ENCODE peak calls at places on chromosomes 4 and X, in four cellular contexts. One of them, this sample, is unnamed.

GRCh38 chr4:13088726-13089658 is 395.1 kb downstream of the RAB28 start:
- DNase-seq in IMR-90: no peak
- DNase-seq in gastrocnemius medialis: no peak
- DNase-seq in A673: peak; percentile 37
- DNase-seq in this sample: no peak

GRCh38 chr4:88054909-88055308 is 47.5 kb downstream of the PKD2 start:
- DNase-seq in IMR-90: peak; percentile 72
- DNase-seq in gastrocnemius medialis: no peak
- DNase-seq in A673: peak; percentile 6
- DNase-seq in this sample: no peak

GRCh38 chr4:111961806-111962205 is 183.4 kb upstream of the FAM241A start:
- DNase-seq in IMR-90: no peak
- DNase-seq in gastrocnemius medialis: no peak
- DNase-seq in A673: no peak
- DNase-seq in this sample: no peak

GRCh38 chr4:123599061-123599919 is 202.7 kb downstream of the SPRY1 start:
- DNase-seq in IMR-90: peak; percentile 53
- DNase-seq in gastrocnemius medialis: no peak
- DNase-seq in A673: no peak
- DNase-seq in this sample: no peak

GRCh38 chr4:17480530-17480929 is 31.4 kb downstream of the QDPR start:
- DNase-seq in IMR-90: no peak
- DNase-seq in gastrocnemius medialis: no peak
- DNase-seq in A673: no peak
- DNase-seq in this sample: no peak

GRCh38 chr4:111046811-111047210 is 423.9 kb upstream of the PITX2 start:
- DNase-seq in IMR-90: no peak
- DNase-seq in gastrocnemius medialis: no peak
- DNase-seq in A673: no peak
- DNase-seq in this sample: no peak

GRCh38 chrX:418927-419729 is 32.4 kb upstream of the PPP2R3B start:
- DNase-seq in IMR-90: no peak
- DNase-seq in gastrocnemius medialis: no peak
- DNase-seq in A673: no peak
- DNase-seq in this sample: no peak

GRCh38 chrX:68694429-68695205 is 47.2 kb downstream of the STARD8 start:
- DNase-seq in IMR-90: no peak
- DNase-seq in gastrocnemius medialis: no peak
- DNase-seq in A673: no peak
- DNase-seq in this sample: no peak

GRCh38 chr4:158722291-158722916 is 792 bp downstream of the PPID start:
- DNase-seq in IMR-90: peak; percentile 48
- DNase-seq in gastrocnemius medialis: no peak
- DNase-seq in A673: peak; percentile 55
- DNase-seq in this sample: no peak

DNA sequence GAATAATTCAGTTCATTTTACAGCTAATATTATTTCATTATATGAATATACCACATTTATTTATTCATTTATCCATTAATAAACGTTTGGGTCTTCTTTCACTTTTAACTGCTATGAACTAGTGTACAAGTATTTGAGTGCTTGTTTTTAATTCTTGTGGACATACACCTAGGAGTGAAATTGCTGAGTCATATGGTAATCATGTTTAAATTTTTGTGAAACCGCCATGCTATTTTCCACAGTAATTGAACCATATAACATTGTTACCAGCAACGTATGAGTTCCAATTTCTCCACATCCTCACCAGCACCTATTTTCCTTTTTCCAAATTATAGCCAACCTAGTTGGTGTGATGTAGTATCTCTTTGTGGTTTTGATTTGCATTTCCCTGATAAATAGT is 388.2 kb downstream of the MAGEE1 start:
- DNase-seq in IMR-90: no peak
- DNase-seq in gastrocnemius medialis: no peak
- DNase-seq in A673: no peak
- DNase-seq in this sample: no peak
- H3K9me3 ChIP-seq in IMR-90: no peaks in the 10 kb centered on the region
- H3K9me3 ChIP-seq in gastrocnemius medialis: no peaks in the 10 kb centered on the region
- H3K9me3 ChIP-seq in A673: peaks cover 3% of the 10 kb centered on the region
- H3K9me3 ChIP-seq in this sample: no peaks in the 10 kb centered on the region

GRCh38 chrX:65072590-65072989 is 96.3 kb upstream of the ZC4H2 start:
- DNase-seq in IMR-90: no peak
- DNase-seq in gastrocnemius medialis: no peak
- DNase-seq in A673: no peak
- DNase-seq in this sample: no peak
- H3K9me3 ChIP-seq in IMR-90: peaks cover 4% of the 10 kb centered on the region
- H3K9me3 ChIP-seq in gastrocnemius medialis: no peaks in the 10 kb centered on the region
- H3K9me3 ChIP-seq in A673: peaks cover 58% of the 10 kb centered on the region
- H3K9me3 ChIP-seq in this sample: peaks cover 4% of the 10 kb centered on the region

GRCh38 chr4:186240848-186241491 is 13.7 kb downstream of the KLKB1 start:
- DNase-seq in IMR-90: no peak
- DNase-seq in gastrocnemius medialis: no peak
- DNase-seq in A673: no peak
- DNase-seq in this sample: no peak
- H3K9me3 ChIP-seq in IMR-90: no peaks in the 10 kb centered on the region
- H3K9me3 ChIP-seq in gastrocnemius medialis: no peaks in the 10 kb centered on the region
- H3K9me3 ChIP-seq in A673: no peaks in the 10 kb centered on the region
- H3K9me3 ChIP-seq in this sample: no peaks in the 10 kb centered on the region

GRCh38 chr4:19925516-19925915 is 326.2 kb upstream of the SLIT2 start:
- DNase-seq in IMR-90: no peak
- DNase-seq in gastrocnemius medialis: no peak
- DNase-seq in A673: no peak
- DNase-seq in this sample: no peak
- H3K9me3 ChIP-seq in IMR-90: peaks cover under 1% of the 10 kb centered on the region
- H3K9me3 ChIP-seq in gastrocnemius medialis: no peaks in the 10 kb centered on the region
- H3K9me3 ChIP-seq in A673: no peaks in the 10 kb centered on the region
- H3K9me3 ChIP-seq in this sample: no peaks in the 10 kb centered on the region

GRCh38 chrX:10952619-10953018 is 158.5 kb upstream of the HCCS start:
- DNase-seq in IMR-90: peak; percentile 20
- DNase-seq in gastrocnemius medialis: no peak
- DNase-seq in A673: no peak
- DNase-seq in this sample: no peak
- H3K9me3 ChIP-seq in IMR-90: no peaks in the 10 kb centered on the region
- H3K9me3 ChIP-seq in gastrocnemius medialis: no peaks in the 10 kb centered on the region
- H3K9me3 ChIP-seq in A673: no peaks in the 10 kb centered on the region
- H3K9me3 ChIP-seq in this sample: no peaks in the 10 kb centered on the region

GRCh38 chrX:151738751-151739150 is 4.2 kb downstream of the CNGA2 start:
- DNase-seq in IMR-90: no peak
- DNase-seq in gastrocnemius medialis: no peak
- DNase-seq in A673: no peak
- DNase-seq in this sample: no peak
- H3K9me3 ChIP-seq in IMR-90: peaks cover 13% of the 10 kb centered on the region
- H3K9me3 ChIP-seq in gastrocnemius medialis: no peaks in the 10 kb centered on the region
- H3K9me3 ChIP-seq in A673: no peaks in the 10 kb centered on the region
- H3K9me3 ChIP-seq in this sample: no peaks in the 10 kb centered on the region

This sample was measured in effector memory CD4-positive, alpha-beta T cell.